ENCODE peak calls at places on chromosomes 2 and 18, in eight cellular contexts. Z, L, X, F, P, B, M and G are unnamed samples.

GRCh38 chr2:36878429-36878828 is 87.9 kb downstream of the STRN start:
- DNase-seq in X (no peak), B (no peak), P (no peak), Z (no peak), F (no peak), M (no peak), L (no peak), G (no peak)

GRCh38 chr18:9719421-9719981 is 11.4 kb downstream of the RAB31 start:
- DNase-seq in F (no peak), X (no peak), L (no peak), Z (no peak), B (peak), M (peak), P (no peak), G (peak)

GRCh38 chr2:27489118-27489497 is 435 bp downstream of the IFT172 start:
- DNase-seq in M (no peak), X (peak), B (no peak), L (no peak), Z (no peak), F (no peak), P (peak), G (peak)

GRCh38 chr18:63979409-63979908 is 9.6 kb downstream of the SERPINB8 start:
- DNase-seq in B (peak), F (peak), L (no peak), X (peak), Z (no peak), M (no peak), P (peak), G (peak)

GRCh38 chr2:40401896-40402295 is 50.0 kb downstream of the SLC8A1 start:
- DNase-seq in F (no peak), L (peak), X (no peak), P (no peak), Z (no peak), B (no peak), M (no peak), G (peak)

GRCh38 chr2:230512955-230513748 is 97.2 kb downstream of the SP100 start:
- DNase-seq in Z (no peak), L (no peak), F (no peak), X (no peak), P (no peak), B (peak), M (no peak), G (peak)

GRCh38 chr2:108583903-108584520 is 49.7 kb downstream of the LIMS1 start:
- DNase-seq in M (no peak), P (peak), X (peak), B (peak), F (peak), Z (no peak), L (no peak), G (peak)

GRCh38 chr2:189798312-189799029 is 14.2 kb downstream of the PMS1 start:
- DNase-seq in P (no peak), F (no peak), B (no peak), Z (no peak), L (peak), M (no peak), X (peak), G (peak)

GRCh38 chr2:74374509-74375205 is 5.5 kb downstream of the DCTN1 start:
- DNase-seq in F (peak), B (no peak), P (peak), Z (peak), M (no peak), X (no peak), L (no peak), G (peak)

GRCh38 chr2:130845507-130846085 is 8.9 kb downstream of the ARHGEF4 start:
- DNase-seq in Z (no peak), F (no peak), P (no peak), M (no peak), B (no peak), X (no peak), L (no peak), G (peak)

GRCh38 chr2:112579280-112579679 is 5.1 kb upstream of the CHCHD5 start:
- DNase-seq in B (no peak), X (no peak), Z (no peak), F (no peak), P (no peak), M (no peak), L (no peak), G (peak)

GRCh38 chr2:240149943-240150784 is 9.7 kb upstream of the OTOS start:
- DNase-seq in Z (no peak), L (no peak), B (peak), M (no peak), F (no peak), P (peak), X (no peak), G (peak)

GRCh38 chr2:233355916-233356315 is 1.6 kb downstream of the DGKD start:
- DNase-seq in L (no peak), B (no peak), M (peak), Z (no peak), P (no peak), F (no peak), X (no peak), G (no peak)

GRCh38 chr2:50088987-50089386 is 934.7 kb upstream of the FSHR start:
- DNase-seq in M (no peak), Z (no peak), P (no peak), F (no peak), X (no peak), L (no peak), B (no peak), G (no peak)

GRCh38 chr18:69992776-69993175 is 45.1 kb upstream of the CD226 start:
- DNase-seq in M (no peak), B (no peak), X (no peak), L (no peak), Z (no peak), P (no peak), F (no peak), G (peak)

GRCh38 chr2:215022418-215022817 is 116.0 kb downstream of the ABCA12 start:
- DNase-seq in F (no peak), X (no peak), Z (no peak), L (no peak), B (no peak), P (peak), M (no peak), G (peak)

GRCh38 chr2:228321019-228321418 is 139.5 kb upstream of the SPHKAP start:
- DNase-seq in Z (no peak), X (no peak), F (no peak), M (no peak), L (no peak), B (no peak), P (no peak), G (no peak)

GRCh38 chr2:179486969-179487752 is 222.5 kb upstream of the SESTD1 start:
- DNase-seq in Z (no peak), X (no peak), F (no peak), B (no peak), M (no peak), P (peak), L (no peak), G (no peak)

GRCh38 chr2:118312963-118313756 is 224.9 kb downstream of the INSIG2 start:
- DNase-seq in X (no peak), B (no peak), L (no peak), F (no peak), P (no peak), Z (no peak), M (no peak), G (no peak)

GRCh38 chr2:118310878-118311442 is 222.7 kb downstream of the INSIG2 start:
- DNase-seq in B (no peak), L (no peak), M (no peak), Z (no peak), X (no peak), F (no peak), P (no peak), G (no peak)

GRCh38 chr2:118309201-118310015 is 221.1 kb downstream of the INSIG2 start:
- DNase-seq in L (no peak), M (no peak), Z (no peak), B (no peak), P (no peak), X (no peak), F (no peak), G (no peak)

GRCh38 chr2:118307864-118308263 is 219.6 kb downstream of the INSIG2 start:
- DNase-seq in M (no peak), F (no peak), B (no peak), P (no peak), L (no peak), X (no peak), Z (no peak), G (no peak)

GRCh38 chr2:118310016-118310877 is 222.0 kb downstream of the INSIG2 start:
- DNase-seq in L (no peak), M (peak), P (peak), B (no peak), F (no peak), X (peak), Z (no peak), G (peak)
- H3K4me3 ChIP-seq in L (peak), M (peak), P (peak), B (no peak), F (peak), X (peak), Z (peak), G (peak)

DNA sequence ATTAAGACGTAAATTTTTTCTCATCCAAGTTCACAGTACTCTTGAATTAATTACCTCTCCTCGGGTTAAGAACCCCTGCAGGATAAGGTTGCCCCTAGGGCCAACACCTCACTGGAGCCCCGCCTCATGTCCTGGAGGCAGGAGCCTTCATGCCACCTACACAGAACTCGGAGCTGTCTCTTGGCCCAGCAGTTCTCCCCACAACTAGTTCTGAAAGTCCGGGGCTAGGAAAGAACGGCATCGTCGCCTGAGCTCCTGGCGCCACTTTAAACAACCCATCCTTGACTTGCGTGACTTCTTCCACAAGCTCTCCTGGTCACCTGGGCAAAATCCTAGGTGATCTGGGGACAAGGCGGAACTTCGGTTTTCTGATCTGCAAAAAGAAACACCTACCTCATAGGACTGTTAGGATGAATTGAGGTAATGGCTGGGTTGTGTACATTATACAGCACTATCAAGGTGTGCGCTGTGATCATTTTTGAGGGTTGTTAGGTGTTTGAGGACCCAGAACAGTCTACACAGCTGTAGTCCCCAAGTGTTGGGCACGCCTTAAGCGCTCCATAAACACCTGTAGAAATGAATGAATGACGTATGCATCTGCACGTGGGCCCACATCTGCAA is 641 bp upstream of the ITGA6 start:
- DNase-seq in B (no peak), X (no peak), M (no peak), Z (no peak), P (no peak), L (no peak), F (no peak), G (no peak)
- H3K4me3 ChIP-seq in B (peak), X (peak), M (peak), Z (peak), P (peak), L (peak), F (peak), G (peak)

DNA sequence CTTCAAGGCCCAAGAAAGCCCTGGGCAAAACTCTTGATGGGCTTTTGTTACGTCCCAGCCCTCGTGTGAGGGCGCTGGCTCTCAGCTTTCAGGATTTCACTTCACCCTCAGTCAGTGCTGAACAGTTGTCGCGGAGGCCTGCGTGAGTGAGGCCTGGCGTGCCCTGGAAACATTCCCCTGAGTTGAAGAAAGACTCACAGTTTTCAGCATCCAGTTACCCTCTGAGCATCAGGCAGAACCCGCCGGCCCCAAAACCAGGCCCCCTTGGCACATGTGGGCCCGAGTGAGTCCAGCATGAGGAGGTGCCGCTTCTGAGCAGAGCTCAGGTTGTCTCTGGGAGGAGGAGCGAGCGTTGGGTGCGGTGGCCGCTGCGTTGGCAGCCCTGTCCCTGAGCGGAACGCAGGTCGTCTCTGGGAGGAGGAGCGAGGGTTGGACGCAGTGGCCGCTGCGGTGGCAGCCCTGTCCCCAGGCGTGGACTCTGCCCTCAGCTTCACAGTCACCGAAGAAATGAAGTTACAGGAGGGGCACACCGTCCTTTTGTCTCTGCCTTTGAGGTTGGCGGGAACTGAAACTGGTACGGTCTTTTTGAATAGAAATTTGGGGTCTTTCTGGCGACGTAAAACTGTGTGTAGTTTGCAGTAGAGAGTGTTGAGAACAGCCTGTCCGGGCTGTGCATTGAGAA is at the start of gene NEU4:
- DNase-seq in M (peak), B (no peak), X (no peak), Z (peak), L (no peak), F (no peak), P (peak), G (no peak)
- H3K4me3 ChIP-seq in M (no peak), B (no peak), X (no peak), Z (no peak), L (no peak), F (no peak), P (no peak), G (no peak)

DNA sequence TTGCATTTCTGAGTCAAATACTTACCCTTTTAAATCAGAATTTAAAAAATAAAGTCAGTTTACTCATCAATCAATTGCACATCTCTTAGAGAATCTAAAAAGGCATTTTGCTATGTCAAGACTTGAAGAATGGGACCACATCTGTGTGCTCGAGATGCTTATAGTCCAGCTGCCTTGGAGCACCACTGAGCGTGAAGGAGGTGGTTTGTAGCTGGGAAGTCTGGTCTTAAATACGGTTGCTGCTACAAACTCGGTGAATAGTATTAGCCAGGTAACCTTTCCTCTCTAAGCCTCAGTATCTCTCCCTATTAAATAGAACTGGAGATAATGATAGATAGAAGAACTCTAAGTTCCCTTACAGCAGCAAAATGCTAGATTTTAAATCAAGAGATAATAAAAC is 289.7 kb downstream of the TRIB2 start:
- DNase-seq in B (no peak), M (no peak), L (no peak), Z (no peak), F (no peak), P (no peak), X (no peak), G (no peak)
- H3K4me3 ChIP-seq in B (no peak), M (no peak), L (no peak), Z (peak), F (peak), P (no peak), X (no peak), G (no peak)

DNA sequence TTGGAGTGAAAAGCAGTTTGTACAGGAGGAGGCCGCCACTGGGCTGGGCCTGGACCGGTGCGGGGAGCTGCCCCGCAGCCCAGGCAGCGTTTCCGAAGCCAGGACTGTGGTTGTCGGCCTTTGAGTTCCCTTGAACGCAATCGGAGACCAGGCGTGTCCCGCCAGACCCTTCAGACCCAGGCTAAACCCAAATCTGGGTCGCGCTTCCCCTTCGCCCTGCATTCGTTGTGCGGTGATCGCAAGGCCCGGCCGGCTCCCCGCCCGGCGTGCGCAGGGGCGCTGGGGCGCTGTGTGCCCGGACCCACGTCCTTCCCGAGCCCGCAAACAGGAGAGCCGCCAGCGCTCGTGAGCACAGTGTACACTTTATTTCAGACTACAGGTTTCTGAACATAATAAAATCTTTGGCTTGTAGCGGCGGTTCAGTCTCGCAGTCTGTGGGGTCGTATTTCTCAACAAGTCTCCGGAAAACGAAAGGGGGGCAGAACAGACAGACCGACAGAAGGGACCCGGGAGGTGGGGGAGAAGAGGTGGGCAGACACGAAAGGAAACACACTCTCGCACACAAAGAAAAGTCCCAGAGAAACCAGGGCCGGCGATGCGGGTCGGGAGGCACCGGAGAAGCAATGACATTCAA is 5.5 kb downstream of the EN1 start:
- DNase-seq in X (no peak), M (peak), B (no peak), L (no peak), P (no peak), Z (no peak), F (no peak), G (no peak)
- H3K4me3 ChIP-seq in X (no peak), M (peak), B (no peak), L (peak), P (no peak), Z (peak), F (peak), G (no peak)

GRCh38 chr2:118855451-118856279 is 8.2 kb upstream of the EN1 start:
- DNase-seq in Z (peak), B (peak), P (peak), F (peak), L (no peak), M (peak), X (peak), G (peak)
- H3K4me3 ChIP-seq in Z (peak), B (peak), P (peak), F (peak), L (peak), M (no peak), X (peak), G (no peak)

DNA sequence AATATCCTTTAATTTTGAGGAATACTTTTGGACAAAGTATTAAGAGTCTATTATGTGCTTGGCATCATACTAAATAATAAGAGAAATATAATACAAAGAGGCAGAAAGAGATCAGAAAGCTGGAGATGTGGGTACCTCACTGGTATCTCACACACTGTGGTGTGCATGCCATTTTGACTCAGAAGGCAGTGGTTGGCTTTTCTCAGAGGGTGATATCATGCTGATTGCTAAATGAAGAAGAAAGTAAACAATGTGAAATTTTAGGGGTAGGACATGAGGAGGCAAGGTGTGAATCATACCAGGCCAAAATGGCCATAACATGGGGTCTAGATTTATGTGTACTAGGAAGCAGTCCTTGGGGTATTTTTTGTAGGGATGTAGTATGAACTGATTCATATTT is 16.6 kb upstream of the SPOPL start:
- DNase-seq in Z (no peak), M (no peak), X (no peak), F (no peak), L (no peak), B (no peak), P (no peak), G (peak)
- H3K4me3 ChIP-seq in Z (no peak), M (no peak), X (no peak), F (no peak), L (no peak), B (no peak), P (no peak), G (no peak)

GRCh38 chr2:217901826-217902225 is 101.0 kb downstream of the TNS1 start:
- DNase-seq in L (no peak), B (peak), M (no peak), X (no peak), Z (peak), P (no peak), F (no peak), G (no peak)

GRCh38 chr2:217901400-217901799 is 101.4 kb downstream of the TNS1 start:
- DNase-seq in L (no peak), P (no peak), F (no peak), M (no peak), X (no peak), B (no peak), Z (no peak), G (no peak)

GRCh38 chr2:217900780-217901360 is 101.9 kb downstream of the TNS1 start:
- DNase-seq in F (no peak), X (no peak), Z (no peak), L (no peak), B (no peak), P (no peak), M (no peak), G (no peak)

GRCh38 chr2:217899231-217900009 is 103.4 kb downstream of the TNS1 start:
- DNase-seq in M (peak), Z (peak), B (peak), F (no peak), L (no peak), X (peak), P (peak), G (peak)

DNA sequence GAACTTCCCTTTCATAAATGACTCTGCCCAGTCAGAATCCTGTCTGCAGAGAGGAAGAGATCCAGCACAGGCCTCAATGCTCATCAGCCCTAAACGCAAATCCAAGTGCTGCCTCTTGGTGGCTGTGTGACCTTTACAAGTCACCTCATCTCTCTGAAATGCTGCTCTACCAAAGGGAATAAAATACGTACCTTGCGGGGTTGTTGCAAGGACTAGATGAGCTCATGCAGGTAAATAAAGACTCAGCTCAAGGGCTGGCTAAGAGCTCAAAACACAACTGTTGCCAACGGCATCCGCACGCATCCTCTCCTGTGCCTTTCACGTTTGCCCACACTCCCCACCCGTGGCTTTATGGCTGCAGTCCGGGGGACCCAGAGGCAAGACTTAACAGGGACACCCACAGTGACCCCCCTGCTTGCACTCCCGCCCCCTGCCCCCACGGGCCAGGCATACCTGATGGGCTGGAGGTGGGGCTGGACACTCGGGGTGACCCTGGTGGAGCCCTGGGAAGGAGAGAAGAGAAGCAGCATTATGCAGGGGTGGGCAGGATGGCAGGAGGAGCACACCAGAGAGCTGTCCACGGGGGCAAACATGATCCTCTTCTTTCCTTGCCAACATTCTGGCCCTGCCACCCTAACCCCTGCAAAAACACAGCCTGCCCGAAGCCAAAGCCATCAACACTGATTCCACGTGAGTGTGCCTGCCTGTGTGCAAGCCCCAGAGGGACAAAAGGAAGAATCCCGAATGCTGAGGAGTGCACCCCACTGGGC is 102.6 kb downstream of the TNS1 start:
- DNase-seq in M (no peak), L (no peak), F (no peak), Z (no peak), P (no peak), X (no peak), B (no peak), G (peak)
- H3K4me3 ChIP-seq in M (no peak), L (no peak), F (no peak), Z (peak), P (no peak), X (no peak), B (no peak), G (no peak)